ENCODE peak calls at places on chromosome 18, in five cellular contexts. F is GM12864, C is GM13977, W is RWPE1, R is IMR-90. D is an unnamed sample.

GRCh38 chr18:68660355-68661183 is 54.3 kb downstream of the TMX3 start:
- DNase-seq in F (peak), C (peak), W (peak), R (peak), D (peak)

GRCh38 chr18:8106603-8107002 is 502.6 kb upstream of the RAB12 start:
- DNase-seq in F (no peak), C (no peak), W (peak), R (no peak), D (no peak)

GRCh38 chr18:59520569-59520968 is 161.5 kb upstream of the LMAN1 start:
- DNase-seq in F (no peak), C (no peak), W (no peak), R (no peak), D (no peak)

GRCh38 chr18:45255142-45255890 is 360.0 kb upstream of the SLC14A2 start:
- DNase-seq in F (no peak), C (no peak), W (peak), R (peak), D (no peak)

GRCh38 chr18:1872274-1872673 is 699.0 kb downstream of the METTL4 start:
- DNase-seq in F (no peak), C (no peak), W (no peak), R (no peak), D (no peak)

GRCh38 chr18:59556265-59556664 is 141.0 kb downstream of the CCBE1 start:
- DNase-seq in F (no peak), C (no peak), W (peak), R (peak), D (no peak)

GRCh38 chr18:5073026-5073944 is 123.8 kb downstream of the AKAIN1 start:
- DNase-seq in F (no peak), C (peak), W (peak), R (peak), D (peak)

GRCh38 chr18:29147944-29148343 is 971.0 kb upstream of the CDH2 start:
- DNase-seq in F (no peak), C (no peak), W (no peak), R (peak), D (no peak)

GRCh38 chr18:40695526-40695925 is 1259.5 kb upstream of the PIK3C3 start:
- DNase-seq in F (no peak), C (no peak), W (no peak), R (no peak), D (no peak)

GRCh38 chr18:76686737-76687231 is 135.6 kb upstream of the ZNF236 start:
- DNase-seq in F (no peak), C (peak), W (peak), R (peak), D (peak)

GRCh38 chr18:58017267-58017666 is 26.8 kb upstream of the NEDD4L start:
- DNase-seq in F (no peak), C (no peak), W (no peak), R (no peak), D (no peak)

GRCh38 chr18:72456802-72457201 is 87.3 kb downstream of the CBLN2 start:
- DNase-seq in F (no peak), C (no peak), W (no peak), R (peak), D (no peak)

GRCh38 chr18:68519341-68519740 is 195.6 kb downstream of the TMX3 start:
- DNase-seq in F (no peak), C (no peak), W (no peak), R (peak), D (no peak)

GRCh38 chr18:55323051-55323994 is 264.7 kb downstream of the TCF4 start:
- DNase-seq in F (no peak), C (no peak), W (no peak), R (peak), D (no peak)

GRCh38 chr18:59228361-59228760 is 8.4 kb downstream of the GRP start:
- DNase-seq in F (no peak), C (no peak), W (no peak), R (no peak), D (no peak)

GRCh38 chr18:79796531-79797390 is 977 bp upstream of the KCNG2 start:
- DNase-seq in F (no peak), C (peak), W (no peak), R (no peak), D (no peak)

GRCh38 chr18:77702686-77703085 is 453.0 kb downstream of the GALR1 start:
- DNase-seq in F (no peak), C (no peak), W (peak), R (peak), D (no peak)

GRCh38 chr18:52337286-52337685 is 2.7 kb upstream of the DCC start:
- DNase-seq in F (no peak), C (no peak), W (no peak), R (peak), D (no peak)

GRCh38 chr18:14014456-14014855 is 99.1 kb upstream of the MC2R start:
- DNase-seq in F (no peak), C (no peak), W (no peak), R (no peak), D (no peak)

GRCh38 chr18:50298443-50299284 is 11.2 kb upstream of the CXXC1 start:
- DNase-seq in F (no peak), C (no peak), W (no peak), R (no peak), D (no peak)

GRCh38 chr18:35045121-35045520 is 3.9 kb downstream of the MAPRE2 start:
- DNase-seq in F (no peak), C (no peak), W (no peak), R (peak), D (no peak)

GRCh38 chr18:80033181-80034067 is 810 bp upstream of the RBFA start:
- DNase-seq in F (peak), C (no peak), W (peak), R (peak), D (no peak)

GRCh38 chr18:37309059-37309458 is 256.5 kb downstream of the CELF4 start:
- DNase-seq in F (no peak), C (no peak), W (no peak), R (no peak), D (no peak)

GRCh38 chr18:27861539-27861938 is 315.4 kb downstream of the CDH2 start:
- DNase-seq in F (no peak), C (no peak), W (no peak), R (no peak), D (no peak)

GRCh38 chr18:8366656-8367055 is 242.6 kb upstream of the RAB12 start:
- DNase-seq in F (no peak), C (no peak), W (no peak), R (no peak), D (no peak)

GRCh38 chr18:76487076-76487475 is 8.0 kb downstream of the ZNF516 start:
- DNase-seq in F (no peak), C (no peak), W (no peak), R (peak), D (no peak)

GRCh38 chr18:21112140-21112473 is 494 bp upstream of the ROCK1 start:
- DNase-seq in F (no peak), C (no peak), W (no peak), R (no peak), D (no peak)

GRCh38 chr18:21117385-21118135 is 5.9 kb upstream of the ROCK1 start:
- DNase-seq in F (no peak), C (no peak), W (no peak), R (peak), D (no peak)

GRCh38 chr18:21111351-21112139 is at the start of gene ROCK1:
- DNase-seq in F (peak), C (peak), W (peak), R (peak), D (peak)

GRCh38 chr18:21112543-21113105 is 1.0 kb upstream of the ROCK1 start:
- DNase-seq in F (no peak), C (no peak), W (no peak), R (peak), D (no peak)

DNA sequence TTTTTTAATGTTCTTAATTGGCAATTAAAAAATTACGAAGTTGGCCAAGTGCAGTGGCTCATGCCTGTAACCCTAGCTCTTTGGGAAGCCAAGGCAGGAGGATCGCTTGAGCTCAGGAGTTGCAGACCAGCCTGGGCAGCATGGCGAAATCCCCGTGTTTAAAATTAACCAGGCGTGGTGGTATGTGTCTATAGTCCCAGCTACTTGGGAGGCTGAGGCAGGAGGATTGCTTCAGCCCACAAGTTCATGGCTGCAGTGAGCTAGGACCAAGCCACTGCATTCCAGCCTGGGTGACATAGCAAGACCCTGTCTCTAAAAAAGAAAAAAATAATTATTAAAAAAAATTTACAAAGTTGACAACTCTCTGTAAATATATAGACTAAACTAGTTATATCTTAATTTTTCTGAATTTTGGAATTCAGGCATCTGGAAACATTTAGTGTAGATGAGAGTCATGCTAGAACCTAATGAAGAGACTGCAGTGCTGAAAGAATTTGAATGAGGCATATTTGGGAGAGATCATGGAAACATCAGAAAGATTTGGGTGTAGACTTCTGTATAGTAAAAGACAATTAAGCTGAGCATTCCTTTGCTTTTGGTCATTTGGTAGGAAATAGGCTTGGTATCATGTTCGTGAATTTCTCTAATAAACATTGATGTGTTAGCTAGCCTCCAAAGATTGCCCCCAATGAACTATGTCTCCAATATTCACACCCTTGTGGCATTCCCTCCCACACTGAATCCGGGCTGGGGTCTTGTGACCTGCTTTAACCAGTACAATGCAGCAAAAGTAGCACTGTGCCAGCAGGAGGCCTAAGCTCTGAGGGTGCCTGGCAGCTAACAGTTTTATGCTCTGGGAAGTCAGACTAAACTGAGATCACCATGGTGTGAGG is 4.2 kb upstream of the ROCK1 start:
- DNase-seq in F (no peak), C (no peak), W (no peak), R (peak), D (no peak)
- TF ChIP-seq CTCF in F (no peak), C (no peak), W (no peak), R (peak), D (no peak)

DNA sequence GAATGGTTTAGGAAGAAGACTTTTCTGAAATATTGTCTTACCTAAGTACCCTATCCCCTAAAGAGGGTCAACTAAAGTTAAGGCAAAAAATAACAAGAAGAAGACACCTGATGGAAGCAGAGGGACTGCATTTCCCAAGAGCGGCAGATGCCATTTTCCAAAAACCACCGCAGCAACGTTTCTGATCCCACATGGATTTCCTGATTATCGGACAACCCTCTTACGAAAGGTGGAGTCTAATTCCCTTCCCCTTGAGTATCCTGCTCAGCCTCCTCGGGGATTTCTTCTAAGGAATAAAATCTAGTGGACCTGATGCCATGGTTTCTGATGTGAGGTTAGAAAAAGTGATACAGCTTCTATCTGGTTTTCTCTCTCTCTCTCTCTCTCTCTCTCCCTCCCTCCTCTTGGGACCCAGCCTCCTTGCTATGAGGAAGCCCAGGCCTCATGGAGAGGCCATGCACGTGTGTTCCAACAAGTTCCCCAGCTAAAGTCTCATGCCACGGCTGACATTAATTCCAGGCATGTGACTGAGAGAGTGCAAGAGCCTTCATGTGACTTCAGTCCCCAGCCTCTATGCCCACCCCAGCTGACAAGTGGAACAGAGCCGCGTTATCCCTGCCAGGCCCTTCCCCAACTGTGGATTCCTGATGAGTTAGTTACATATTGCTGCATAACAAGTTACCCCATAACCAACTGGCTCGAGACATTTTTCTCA is 150.3 kb downstream of the SMAD2 start:
- DNase-seq in F (no peak), C (no peak), W (no peak), R (no peak), D (no peak)
- TF ChIP-seq CTCF in F (no peak), C (no peak), W (no peak), R (no peak), D (no peak)

DNA sequence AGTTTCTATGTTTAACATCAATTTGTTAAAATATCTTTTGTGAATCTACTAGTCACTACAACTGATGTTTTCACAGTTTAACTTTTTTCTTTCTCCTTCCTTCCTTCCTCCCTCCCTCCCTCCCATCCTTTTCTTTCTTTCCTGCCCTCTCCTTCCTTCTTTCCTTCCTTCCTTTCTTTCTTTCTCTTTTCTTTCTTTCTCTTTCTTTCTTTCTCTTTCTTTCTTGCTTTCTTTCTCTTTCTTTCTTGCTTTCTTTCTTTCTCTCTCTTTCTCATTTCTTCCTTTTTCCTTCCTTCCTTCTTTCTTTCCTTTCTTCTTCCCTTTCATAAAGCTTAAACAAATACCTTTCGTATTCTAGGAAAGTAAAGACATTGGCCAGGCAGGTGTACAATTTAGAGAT is 2083.0 kb upstream of the CELF4 start:
- DNase-seq in F (no peak), C (no peak), W (no peak), R (no peak), D (no peak)
- TF ChIP-seq CTCF in F (no peak), C (no peak), W (no peak), R (no peak), D (no peak)

GRCh38 chr18:49257609-49258008 is 202.8 kb downstream of the DYM start:
- DNase-seq in F (no peak), C (no peak), W (no peak), R (no peak), D (no peak)
- TF ChIP-seq CTCF in F (no peak), C (no peak), W (no peak), R (no peak), D (no peak)

D was measured in GM20000.